ENCODE peak calls at places on chromosomes 7 and 10, in four cellular contexts. Z is PC-3, K is neural progenitor cell, C is OCI-LY7. Y is an unnamed sample.

GRCh38 chr10:51895209-51895608 is 195.8 kb upstream of the CSTF2T start:
- DNase-seq in C (no peak), K (no peak), Z (no peak), Y (no peak)

GRCh38 chr10:102628451-102628911 is 15.8 kb upstream of the TRIM8 start:
- DNase-seq in K (no peak), Z (peak), C (no peak), Y (no peak)

GRCh38 chr7:124101173-124101768 is 68.4 kb upstream of the TMEM229A start:
- DNase-seq in C (peak), Z (peak), K (peak), Y (peak)

GRCh38 chr10:22453948-22454347 is 108.7 kb downstream of the SPAG6 start:
- DNase-seq in K (no peak), C (no peak), Z (no peak), Y (no peak)

GRCh38 chr7:148773344-148773743 is 74.6 kb downstream of the CUL1 start:
- DNase-seq in C (no peak), Z (no peak), K (no peak), Y (peak)

GRCh38 chr10:101897633-101898032 is 54.0 kb upstream of the KCNIP2 start:
- DNase-seq in K (no peak), Z (peak), C (no peak), Y (no peak)

GRCh38 chr7:22651534-22652243 is 75.3 kb upstream of the IL6 start:
- DNase-seq in C (no peak), Z (peak), K (no peak), Y (no peak)

GRCh38 chr10:43261578-43261965 is 5.3 kb downstream of the RASGEF1A start:
- DNase-seq in Z (no peak), C (no peak), K (no peak), Y (no peak)

GRCh38 chr10:62815373-62816111 is 624 bp downstream of the EGR2 start:
- DNase-seq in Z (no peak), K (peak), C (no peak), Y (no peak)

GRCh38 chr10:17981766-17982380 is 30.2 kb downstream of the SLC39A12 start:
- DNase-seq in K (no peak), C (no peak), Z (peak), Y (no peak)

GRCh38 chr10:62861507-62861906 is 45.3 kb upstream of the EGR2 start:
- DNase-seq in Z (peak), K (no peak), C (no peak), Y (no peak)

GRCh38 chr10:83248232-83248631 is 891.1 kb upstream of the GHITM start:
- DNase-seq in Z (no peak), C (no peak), K (no peak), Y (no peak)

GRCh38 chr7:156577645-156578577 is 62.7 kb upstream of the RNF32 start:
- DNase-seq in Z (no peak), C (no peak), K (no peak), Y (no peak)

GRCh38 chr10:116071453-116072148 is 201.4 kb downstream of the GFRA1 start:
- DNase-seq in K (no peak), C (no peak), Z (no peak), Y (no peak)
- H3K27ac ChIP-seq in K (no peak), C (no peak), Z (no peak), Y (no peak)

GRCh38 chr10:19098803-19099202 is 50.2 kb downstream of the MALRD1 start:
- DNase-seq in C (no peak), Z (no peak), K (no peak), Y (no peak)

GRCh38 chr10:19097151-19097550 is 48.5 kb downstream of the MALRD1 start:
- DNase-seq in Z (peak), K (no peak), C (no peak), Y (no peak)

DNA sequence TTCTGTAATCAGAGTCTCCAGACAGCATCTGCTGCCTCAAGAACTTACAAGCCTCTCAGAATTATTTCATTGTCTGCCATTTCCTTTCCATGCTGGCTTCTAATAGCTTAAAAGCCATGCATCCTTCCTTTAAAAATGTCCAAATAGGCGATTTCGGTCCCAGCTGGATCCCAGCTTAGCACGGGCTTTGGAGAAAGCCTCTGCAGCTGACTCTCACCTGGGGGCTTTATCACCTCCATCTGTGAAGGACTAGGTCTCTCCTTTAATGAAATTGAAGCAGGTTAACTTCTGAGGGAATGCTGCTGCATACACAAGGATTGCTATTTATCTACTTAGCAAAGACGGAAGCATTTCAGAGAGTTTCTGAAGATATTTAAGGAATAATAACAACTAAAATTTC is 48.1 kb downstream of the MALRD1 start:
- DNase-seq in K (peak), C (no peak), Z (no peak), Y (no peak)
- TF ChIP-seq EZH2phosphoT487 in K (no peak), C (no peak), Z (no peak), Y (no peak)

GRCh38 chr7:104017001-104017400 is 27.5 kb upstream of the RELN start:
- DNase-seq in K (no peak), Z (no peak), C (no peak), Y (no peak)
- H3K27ac ChIP-seq in K (no peak), Z (no peak), C (no peak), Y (no peak)

DNA sequence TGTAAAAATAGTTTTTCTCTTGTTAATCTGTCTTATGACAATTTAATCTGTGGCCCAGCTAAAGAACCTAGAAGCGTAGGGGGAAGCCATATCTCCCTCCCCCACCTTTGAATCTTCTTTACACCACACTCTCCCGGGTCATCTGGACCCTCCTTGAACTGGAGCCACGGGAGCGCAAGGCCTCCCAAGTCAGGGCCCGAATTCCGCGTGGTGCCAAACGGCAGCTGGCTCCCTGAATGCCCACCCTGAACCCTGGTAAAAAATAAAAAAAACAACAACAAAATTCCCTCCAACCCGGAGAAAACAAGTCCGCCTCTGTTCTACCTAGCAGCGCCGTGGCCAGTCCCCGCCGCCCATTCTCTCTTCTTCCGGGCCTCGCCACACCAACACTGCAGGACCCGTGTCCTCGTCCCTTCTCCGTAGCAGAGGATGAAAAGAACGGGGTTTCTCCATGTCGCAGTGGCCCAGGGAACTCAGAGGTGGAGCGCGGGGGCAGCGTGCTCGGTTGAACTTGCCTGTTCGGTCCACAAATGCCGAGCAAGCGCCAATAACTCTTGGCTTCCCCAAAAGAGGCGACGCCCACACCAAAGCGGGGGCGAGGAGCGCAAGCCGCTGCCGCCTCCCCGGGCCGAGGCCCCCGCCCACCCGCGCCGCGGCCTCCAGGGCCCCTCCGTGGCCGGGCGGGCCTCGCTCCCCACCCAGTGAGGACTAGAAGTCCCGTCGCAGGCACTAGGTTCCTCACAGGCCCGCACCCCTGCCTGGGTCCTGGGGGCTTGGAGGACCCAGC is 15.1 kb upstream of the FKBP9 start:
- DNase-seq in C (no peak), K (peak), Z (no peak), Y (no peak)
- TF ChIP-seq EZH2phosphoT487 in C (no peak), K (peak), Z (no peak), Y (no peak)

GRCh38 chr10:114398587-114399331 is 5.5 kb downstream of the AFAP1L2 start:
- DNase-seq in Z (no peak), C (no peak), K (no peak), Y (no peak)
- H3K27ac ChIP-seq in Z (no peak), C (no peak), K (no peak), Y (no peak)

DNA sequence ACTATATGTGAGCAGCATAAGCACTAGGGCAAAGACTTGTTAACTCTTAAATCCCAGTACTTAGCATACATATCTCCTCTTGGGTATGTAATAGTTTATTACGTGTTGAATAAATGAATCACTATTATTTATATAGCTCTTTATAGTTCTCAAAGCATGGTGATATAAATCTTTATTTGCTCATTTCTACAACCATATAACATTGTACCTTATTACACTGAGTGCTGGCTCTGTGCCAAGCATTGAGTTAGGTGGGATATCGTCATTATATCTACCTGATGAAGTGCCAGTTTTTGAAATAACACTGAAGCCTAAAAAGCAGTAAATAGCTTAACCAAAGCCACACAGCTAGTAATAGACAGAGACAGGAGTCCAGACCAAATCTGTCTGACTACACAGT is 27.9 kb downstream of the AHR start:
- DNase-seq in C (no peak), Z (peak), K (no peak), Y (no peak)
- TF ChIP-seq EZH2phosphoT487 in C (no peak), Z (no peak), K (no peak), Y (no peak)

DNA sequence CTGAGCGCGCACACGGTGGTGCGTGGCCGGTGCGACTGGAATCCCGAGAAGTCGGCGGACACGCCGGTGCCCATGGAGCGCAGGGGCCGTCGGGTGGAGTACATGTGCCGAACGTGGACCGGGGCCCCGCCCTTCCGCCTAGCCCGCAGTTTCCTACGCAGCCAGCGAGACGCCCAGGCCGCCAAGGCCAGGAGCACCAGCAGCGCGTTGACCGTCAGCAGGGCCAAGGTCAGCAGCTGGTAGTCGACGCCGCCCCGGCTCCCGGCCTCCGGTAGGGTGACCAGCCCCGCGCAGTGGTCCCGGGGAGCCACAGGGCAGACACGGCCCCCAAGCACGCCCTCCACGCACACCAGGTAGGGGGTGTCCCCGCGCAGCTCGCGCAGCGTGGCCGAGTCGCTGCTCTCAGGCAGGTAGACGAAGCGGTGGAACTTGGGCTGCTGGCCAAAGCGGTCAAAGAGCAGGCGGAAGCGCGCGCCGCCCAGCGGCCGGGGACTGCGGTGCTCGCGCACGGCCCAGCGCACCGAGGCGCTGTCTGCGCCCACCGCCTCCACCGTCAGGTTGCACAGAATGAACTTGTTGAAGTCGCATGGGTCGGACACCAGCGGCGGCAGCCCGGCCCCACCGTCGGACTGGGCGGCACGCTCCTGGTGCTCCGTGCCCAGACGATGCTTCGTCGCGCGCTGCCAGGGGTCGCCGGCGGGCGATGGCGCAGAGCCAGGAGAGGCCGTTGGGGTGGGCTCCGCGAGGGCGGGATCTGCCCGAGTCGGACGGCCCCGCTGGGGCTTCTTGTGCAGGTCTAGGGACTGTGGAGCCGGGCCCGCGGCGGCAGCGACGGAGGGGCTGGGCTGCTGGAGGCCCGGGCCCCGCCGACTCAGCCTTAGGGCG is 2.2 kb downstream of the TRIL start:
- DNase-seq in C (no peak), K (peak), Z (peak), Y (peak)
- H3K27ac ChIP-seq in C (no peak), K (no peak), Z (no peak), Y (no peak)

GRCh38 chr7:65910237-65910636 is 37.4 kb downstream of the VKORC1L1 start:
- DNase-seq in C (no peak), K (no peak), Z (no peak), Y (no peak)
- TF ChIP-seq EZH2phosphoT487 in C (no peak), K (no peak), Z (no peak), Y (no peak)

GRCh38 chr7:55018361-55019328 is at the start of gene EGFR:
- DNase-seq in K (peak), Z (peak), C (no peak), Y (peak)

GRCh38 chr7:55020481-55020871 is 1.7 kb downstream of the EGFR start:
- DNase-seq in K (no peak), Z (peak), C (no peak), Y (no peak)

GRCh38 chr7:55019691-55020480 is 1.1 kb downstream of the EGFR start:
- DNase-seq in C (no peak), Z (peak), K (peak), Y (no peak)

GRCh38 chr7:55017841-55018240 is 976 bp upstream of the EGFR start:
- DNase-seq in Z (no peak), K (no peak), C (no peak), Y (no peak)

GRCh38 chr7:55019329-55019690 is 493 bp downstream of the EGFR start:
- DNase-seq in K (peak), Z (peak), C (no peak), Y (no peak)
- H3K27ac ChIP-seq in K (no peak), Z (peak), C (no peak), Y (no peak)

GRCh38 chr7:41886257-41886905 is 183.5 kb upstream of the INHBA start:
- DNase-seq in K (no peak), Z (peak), C (no peak), Y (no peak)

GRCh38 chr7:41885748-41886147 is 182.9 kb upstream of the INHBA start:
- DNase-seq in C (no peak), Z (no peak), K (no peak), Y (no peak)

GRCh38 chr7:41882745-41883527 is 180.0 kb upstream of the INHBA start:
- DNase-seq in K (no peak), C (no peak), Z (no peak), Y (no peak)

GRCh38 chr7:41886906-41887311 is 184.0 kb upstream of the INHBA start:
- DNase-seq in Z (peak), C (no peak), K (no peak), Y (no peak)

DNA sequence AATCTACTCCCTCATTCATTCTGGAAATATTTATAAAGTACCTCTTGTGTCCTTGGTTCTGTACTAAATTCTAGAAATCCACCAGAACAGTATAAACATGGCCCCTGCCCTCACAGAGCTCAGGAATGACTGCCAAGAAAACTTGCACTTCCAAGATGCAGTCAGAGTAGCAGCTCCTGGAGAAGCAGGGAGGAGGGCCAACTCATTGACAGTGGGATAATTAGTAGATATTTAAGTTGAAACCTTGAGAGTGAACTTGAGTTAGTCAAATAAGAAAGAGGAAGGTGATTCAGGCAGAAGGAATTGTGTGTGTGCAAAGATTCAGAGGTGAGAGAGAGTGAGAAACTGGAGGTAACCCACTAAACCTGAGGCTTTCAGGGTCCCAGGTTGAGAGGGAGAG is 182.2 kb upstream of the INHBA start:
- DNase-seq in K (no peak), Z (peak), C (no peak), Y (no peak)
- TF ChIP-seq EZH2phosphoT487 in K (no peak), Z (no peak), C (no peak), Y (no peak)